ENCODE peak calls at places on chromosomes 5 and 9, in six cellular contexts. H is HCT116, T is astrocyte, J is H1, Q is fibroblast of villous mesenchyme, N is heart right ventricle. V is an unnamed sample.

GRCh38 chr5:59722875-59723274 is 170.7 kb downstream of the PDE4D start:
- DNase-seq in Q (no peak), T (peak), N (no peak), H (no peak), J (no peak), V (peak)

GRCh38 chr5:112734597-112734996 is 3.1 kb upstream of the APC start:
- DNase-seq in H (no peak), J (no peak), T (no peak), Q (no peak), N (no peak), V (no peak)

GRCh38 chr5:133287500-133287899 is 235.7 kb downstream of the HSPA4 start:
- DNase-seq in H (peak), N (peak), J (peak), Q (peak), T (peak), V (peak)

GRCh38 chr5:129906177-129906887 is 2.1 kb downstream of the CHSY3 start:
- DNase-seq in H (no peak), Q (peak), T (peak), J (peak), N (peak), V (peak)

GRCh38 chr9:99259231-99259918 is 37.3 kb downstream of the SEC61B start:
- DNase-seq in N (peak), T (peak), H (no peak), J (peak), Q (peak), V (peak)

GRCh38 chr9:98886691-98887229 is 56.9 kb upstream of the COL15A1 start:
- DNase-seq in N (no peak), H (no peak), Q (peak), J (no peak), T (no peak), V (peak)

GRCh38 chr9:121169094-121169601 is 32.5 kb downstream of the RAB14 start:
- DNase-seq in H (no peak), N (no peak), J (no peak), T (no peak), Q (no peak), V (no peak)

GRCh38 chr5:133123297-133123696 is 71.5 kb downstream of the HSPA4 start:
- DNase-seq in H (no peak), N (no peak), T (no peak), J (no peak), Q (no peak), V (no peak)

GRCh38 chr5:176956756-176957155 is 49.8 kb downstream of the UIMC1 start:
- DNase-seq in T (peak), Q (no peak), H (no peak), J (no peak), N (no peak), V (no peak)

GRCh38 chr5:105817906-105818305 is 1852.8 kb downstream of the EFNA5 start:
- DNase-seq in T (no peak), H (no peak), J (no peak), Q (peak), N (no peak), V (peak)

GRCh38 chr9:122912671-122912963 is 506 bp downstream of the ZBTB6 start:
- DNase-seq in Q (no peak), N (no peak), T (no peak), J (no peak), H (no peak), V (no peak)

GRCh38 chr5:139863361-139863760 is 67.8 kb downstream of the PSD2 start:
- DNase-seq in T (no peak), H (no peak), N (peak), Q (no peak), J (no peak), V (peak)

GRCh38 chr9:98192503-98193335 is at the start of gene CORO2A:
- DNase-seq in N (peak), H (peak), T (peak), J (peak), Q (peak), V (peak)

GRCh38 chr5:177988989-177989625 is 6.9 kb downstream of the PROP1 start:
- DNase-seq in H (no peak), Q (no peak), J (no peak), N (no peak), T (no peak), V (no peak)

GRCh38 chr5:89388872-89389271 is 505.9 kb upstream of the MEF2C start:
- DNase-seq in Q (no peak), J (no peak), N (no peak), T (no peak), H (no peak), V (no peak)

GRCh38 chr9:115945009-115945431 is 208.6 kb upstream of the PAPPA start:
- DNase-seq in J (no peak), N (peak), Q (peak), T (no peak), H (no peak), V (no peak)

GRCh38 chr9:125428060-125428481 is 166.4 kb downstream of the GAPVD1 start:
- DNase-seq in N (peak), T (no peak), Q (peak), H (peak), J (peak), V (no peak)

GRCh38 chr5:147234825-147235635 is at the start of gene STK32A:
- DNase-seq in H (no peak), J (peak), N (peak), T (peak), Q (no peak), V (peak)

GRCh38 chr9:27528886-27529315 is 713 bp downstream of the MOB3B start:
- DNase-seq in N (peak), T (peak), J (peak), Q (peak), H (no peak), V (no peak)

GRCh38 chr9:114250235-114250568 is 72.7 kb upstream of the ORM1 start:
- DNase-seq in N (peak), Q (peak), J (no peak), T (peak), H (no peak), V (peak)
- H3K4me3 ChIP-seq in N (no peak), Q (no peak), J (no peak), T (no peak), H (no peak), V (no peak)

DNA sequence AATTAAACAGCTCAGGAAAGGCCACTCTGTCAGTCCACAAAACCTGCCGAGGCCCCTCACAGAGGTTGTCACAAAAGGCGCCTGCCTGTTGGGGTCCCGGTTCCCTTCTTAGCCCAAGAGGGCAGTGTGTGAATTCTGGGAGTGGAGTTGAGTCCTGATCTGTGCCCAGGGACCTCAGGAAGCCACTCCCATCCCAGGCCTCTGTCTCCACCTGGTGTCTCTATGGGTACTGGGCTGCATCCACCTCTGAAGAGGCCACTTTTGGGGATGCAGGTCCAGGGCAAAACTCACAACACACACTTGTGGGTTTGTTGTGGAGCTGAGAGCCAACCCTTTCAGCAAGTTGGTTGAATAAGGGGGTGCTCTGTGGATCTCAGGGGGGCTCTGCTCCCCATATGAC is 74.3 kb upstream of the STXBP1 start:
- DNase-seq in T (no peak), Q (no peak), J (no peak), H (no peak), N (no peak), V (no peak)
- TF ChIP-seq CTCF in T (no peak), Q (peak), J (peak), H (no peak), N (no peak), V (peak)

DNA sequence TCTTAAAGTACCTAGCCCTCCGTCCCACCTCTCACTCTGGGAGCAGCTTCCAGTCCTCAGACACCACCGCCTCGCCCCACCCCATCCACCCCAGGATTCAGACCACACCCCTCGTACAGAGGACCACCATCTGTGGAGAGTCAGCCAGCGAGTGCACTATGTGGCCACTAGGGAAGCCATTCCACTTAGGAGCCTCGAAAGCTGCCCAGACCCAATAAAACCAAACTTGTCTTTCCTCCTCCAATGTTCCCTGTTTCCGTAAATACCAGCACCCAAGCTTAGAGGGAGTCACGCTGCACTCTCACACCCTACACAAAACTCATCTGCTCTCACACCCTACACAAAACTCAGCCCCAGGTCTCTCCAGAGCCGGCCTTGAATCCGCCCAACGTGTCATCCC is 1.9 kb downstream of the GCNT4 start:
- DNase-seq in Q (no peak), N (no peak), H (no peak), T (no peak), J (peak), V (peak)
- H3K4me3 ChIP-seq in Q (no peak), N (no peak), H (no peak), T (no peak), J (peak), V (no peak)

DNA sequence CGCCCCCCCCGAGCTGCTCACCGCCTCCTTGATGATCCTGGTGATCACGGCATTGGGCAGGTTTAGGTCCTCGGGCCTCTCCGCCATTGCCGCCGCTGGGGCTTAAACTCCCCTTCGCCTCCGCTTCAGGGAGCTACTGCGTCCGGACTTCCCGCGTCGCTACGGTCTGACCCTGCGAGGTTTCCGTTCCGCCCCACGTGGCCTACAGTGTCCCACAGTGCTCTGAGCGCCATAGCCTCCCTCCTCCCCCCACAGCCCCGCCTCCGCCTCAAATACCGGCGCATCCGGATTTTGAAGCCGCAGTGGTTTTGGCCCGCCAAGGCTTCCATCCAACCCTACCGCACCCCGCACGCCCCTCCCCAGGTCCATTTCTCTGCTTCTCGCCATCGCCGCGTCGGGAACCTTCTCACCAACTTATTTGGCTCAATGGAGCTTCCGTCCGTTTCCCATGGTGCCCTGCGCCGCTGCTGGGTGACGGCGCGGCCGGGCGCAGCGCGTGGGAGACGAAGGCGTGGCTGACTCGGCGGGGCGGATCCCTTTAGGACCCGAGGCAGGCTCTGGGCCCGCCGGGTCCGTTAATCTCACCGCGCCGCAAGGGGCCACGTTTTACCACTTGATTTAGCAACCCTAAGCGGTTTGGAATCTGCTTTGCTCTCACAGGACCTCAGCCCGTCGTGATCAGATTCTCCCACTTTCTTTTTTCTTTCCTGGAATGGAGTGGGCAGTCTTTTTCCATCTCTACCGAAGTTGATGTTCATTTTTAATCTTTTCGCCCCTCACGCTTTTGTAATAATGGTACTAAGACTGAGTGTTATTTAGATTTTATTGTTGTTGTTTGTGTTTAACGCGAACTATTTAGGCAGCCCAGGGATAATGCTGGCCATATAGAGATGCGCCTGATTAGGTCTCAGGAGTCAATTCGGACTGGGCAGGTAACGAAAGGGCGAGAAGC is at the start of the genes C9orf43 and POLE3:
- DNase-seq in T (peak), Q (peak), J (peak), N (peak), H (peak), V (peak)
- TF ChIP-seq CTCF in T (no peak), Q (no peak), J (no peak), N (no peak), H (no peak), V (no peak)

GRCh38 chr9:72363226-72363625 is 1.8 kb downstream of the ZFAND5 start:
- DNase-seq in J (no peak), T (no peak), H (no peak), N (no peak), Q (no peak), V (no peak)

GRCh38 chr9:72363908-72364678 is 915 bp downstream of the ZFAND5 start:
- DNase-seq in Q (peak), N (peak), T (peak), H (no peak), J (peak), V (peak)

GRCh38 chr9:72362680-72363139 is 2.3 kb downstream of the ZFAND5 start:
- DNase-seq in Q (peak), H (no peak), T (peak), J (no peak), N (peak), V (peak)

GRCh38 chr9:72364679-72365524 is at the start of gene ZFAND5:
- DNase-seq in T (peak), J (peak), N (peak), Q (peak), H (peak), V (peak)

GRCh38 chr9:72365525-72366256 is 683 bp upstream of the ZFAND5 start:
- DNase-seq in H (no peak), Q (peak), T (peak), J (peak), N (peak), V (peak)
- H3K4me3 ChIP-seq in H (peak), Q (peak), T (peak), J (peak), N (peak), V (peak)

GRCh38 chr9:133437753-133438531 is 15.8 kb downstream of the ADAMTS13 start:
- DNase-seq in H (no peak), N (no peak), T (no peak), J (no peak), Q (no peak), V (no peak)
- TF ChIP-seq CTCF in H (no peak), N (no peak), T (no peak), J (no peak), Q (peak), V (peak)

DNA sequence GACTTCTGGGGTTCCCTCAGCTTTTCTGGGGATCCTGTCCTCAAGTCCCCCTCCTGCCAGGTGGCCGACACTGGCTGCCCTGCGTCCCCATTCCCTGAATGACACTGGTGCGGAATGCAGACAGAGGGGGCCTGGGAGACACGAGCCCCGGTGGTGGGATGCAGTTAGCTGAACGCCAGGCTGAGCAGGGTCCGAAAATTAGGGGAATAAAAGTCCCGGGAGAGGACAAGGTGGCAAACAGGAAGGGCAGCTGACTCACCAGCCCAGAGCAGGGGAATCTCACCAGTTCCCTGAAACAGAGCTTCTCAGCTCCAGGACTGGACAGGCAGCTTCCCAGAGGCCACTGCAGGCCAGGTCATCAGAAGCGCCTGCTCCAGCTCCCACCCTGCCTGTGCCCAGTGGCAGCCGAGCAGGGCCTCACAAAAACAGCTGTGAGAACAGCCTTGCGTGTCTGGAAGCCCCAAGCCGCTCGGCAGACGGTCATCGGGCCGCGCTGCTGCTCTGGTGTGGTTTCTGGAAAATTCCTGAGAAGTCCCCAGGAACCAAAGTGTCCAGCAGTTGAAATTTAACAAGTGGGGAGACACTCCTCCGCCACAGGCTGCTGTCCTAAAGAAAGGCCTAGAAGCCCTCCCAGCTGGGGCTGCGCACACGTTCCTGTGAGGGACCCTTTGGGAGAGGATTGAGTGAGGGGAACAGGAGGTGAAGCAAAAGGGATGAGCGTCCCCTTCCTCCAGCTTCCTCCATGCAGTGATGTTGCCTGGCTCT is 47.6 kb upstream of the EXOC3 start:
- DNase-seq in J (peak), N (no peak), Q (peak), H (no peak), T (peak), V (peak)
- H3K4me3 ChIP-seq in J (no peak), N (no peak), Q (no peak), H (no peak), T (no peak), V (no peak)

GRCh38 chr5:57097526-57097925 is 76.3 kb upstream of the GPBP1 start:
- DNase-seq in T (no peak), N (no peak), J (no peak), H (no peak), Q (no peak), V (no peak)

DNA sequence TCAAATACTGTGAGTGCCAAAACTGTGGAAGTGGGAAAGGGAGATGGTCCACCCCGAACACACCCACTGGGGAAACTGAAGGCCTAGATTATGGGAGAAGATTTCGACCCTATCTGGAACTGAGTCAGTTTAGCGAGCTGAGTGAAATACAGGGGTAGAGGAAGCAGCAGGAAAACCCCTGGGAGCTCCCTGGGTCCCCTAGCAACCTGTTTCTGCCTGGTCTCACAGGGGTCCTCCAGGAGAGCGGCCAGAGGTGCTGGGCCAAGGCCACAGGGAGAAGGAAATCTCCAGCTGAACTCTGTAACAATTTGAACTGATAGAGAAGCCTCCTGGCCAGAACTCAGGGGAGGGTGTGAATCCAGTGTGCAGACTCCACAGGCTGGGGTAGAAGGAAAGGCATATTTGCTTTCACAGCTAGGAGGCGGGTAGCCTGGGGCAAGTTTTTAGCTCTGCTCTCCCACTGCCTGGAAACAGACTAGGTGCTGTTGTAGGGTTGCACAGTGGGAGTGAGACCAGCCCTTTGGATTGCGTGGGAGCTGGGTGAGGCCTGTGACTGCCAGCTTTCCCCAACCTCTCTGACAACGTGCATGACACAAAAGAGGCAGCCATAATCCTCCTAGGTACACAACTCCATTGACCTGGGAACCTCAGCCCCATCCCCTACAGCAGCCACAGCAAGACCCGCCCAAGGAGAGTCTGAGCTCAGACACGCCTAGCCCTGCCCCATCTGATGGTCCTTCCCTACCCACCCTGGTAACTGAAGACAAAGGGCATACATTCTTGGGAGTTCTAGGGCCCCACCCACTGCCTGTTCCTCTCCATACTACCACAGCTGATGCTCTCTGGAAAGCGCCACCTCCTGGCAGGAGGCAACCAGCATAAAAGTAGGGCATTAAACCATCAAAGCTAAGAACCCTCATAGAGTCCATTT is 78.8 kb upstream of the GPBP1 start:
- DNase-seq in J (peak), T (no peak), N (no peak), H (no peak), Q (no peak), V (peak)
- TF ChIP-seq CTCF in J (peak), T (no peak), N (no peak), H (no peak), Q (peak), V (no peak)

GRCh38 chr9:129208191-129209091 is 30.4 kb upstream of the IER5L start:
- DNase-seq in H (no peak), N (no peak), Q (no peak), T (no peak), J (peak), V (no peak)
- H3K4me3 ChIP-seq in H (no peak), N (no peak), Q (no peak), T (no peak), J (peak), V (no peak)